ENCODE peak calls at places on chromosome 6, in nine cellular contexts. E is cardiac fibroblast; H is GM13977; L is NCI-H2227 treated with DMSO at 0.1 percent for 48 hours; I is cardiac muscle cell; C is kidney tubule cell; B is left colon; K is effector memory CD8-positive, alpha-beta T cell; U is pons. J is an unnamed sample.

GRCh38 chr6:3073382-3073781 is 5.1 kb downstream of the RIPK1 start:
- DNase-seq in E (no peak), H (no peak), L (no peak), I (no peak), C (no peak), B (no peak), K (no peak), U (no peak), J (no peak)

GRCh38 chr6:170031096-170031471 is 259.8 kb downstream of the DLL1 start:
- DNase-seq in E (no peak), H (no peak), L (no peak), I (no peak), C (no peak), B (no peak), K (no peak), U (no peak), J (no peak)

GRCh38 chr6:33205172-33206026 is 944 bp downstream of the HSD17B8 start:
- DNase-seq in E (no peak), H (peak; percentile 53), L (no peak), I (no peak), C (peak; percentile 87), B (no peak), K (no peak), U (no peak), J (no peak)

GRCh38 chr6:3209114-3210023 is 18.1 kb downstream of the TUBB2B start:
- DNase-seq in E (peak; percentile 93), H (no peak), L (peak; percentile 87), I (peak; percentile 68), C (peak; percentile 96), B (peak; percentile 58), K (no peak), U (no peak), J (no peak)

GRCh38 chr6:153117986-153118886 is 12.8 kb downstream of the RGS17 start:
- DNase-seq in E (peak; percentile 32), H (peak; percentile 41), L (no peak), I (no peak), C (peak; percentile 89), B (no peak), K (no peak), U (no peak), J (no peak)

GRCh38 chr6:119346450-119346849 is 3.1 kb downstream of the MAN1A1 start:
- DNase-seq in E (no peak), H (no peak), L (no peak), I (no peak), C (peak; percentile 10), B (no peak), K (no peak), U (no peak), J (no peak)

GRCh38 chr6:113102761-113103160 is 754.4 kb upstream of the MARCKS start:
- DNase-seq in E (peak; percentile 54), H (no peak), L (no peak), I (no peak), C (no peak), B (no peak), K (no peak), U (no peak), J (no peak)

GRCh38 chr6:138454976-138455706 is 44.2 kb downstream of the NHSL1 start:
- DNase-seq in E (no peak), H (peak; percentile 33), L (no peak), I (no peak), C (peak; percentile 85), B (peak; percentile 80), K (peak; percentile 49), U (no peak), J (no peak)

GRCh38 chr6:122322824-122323223 is 76.6 kb upstream of the HSF2 start:
- DNase-seq in E (peak; percentile 32), H (no peak), L (peak; percentile 42), I (no peak), C (peak; percentile 9), B (no peak), K (no peak), U (no peak), J (no peak)

GRCh38 chr6:37319156-37319555 is 34.6 kb upstream of the RNF8 start:
- DNase-seq in E (no peak), H (no peak), L (no peak), I (no peak), C (no peak), B (no peak), K (no peak), U (no peak), J (no peak)

GRCh38 chr6:84652356-84653026 is 111.9 kb downstream of the TBX18 start:
- DNase-seq in E (peak; percentile 95), H (no peak), L (no peak), I (no peak), C (peak; percentile 85), B (no peak), K (no peak), U (no peak), J (no peak)

GRCh38 chr6:1131285-1132079 is 180.4 kb upstream of the FOXQ1 start:
- DNase-seq in E (peak; percentile 0), H (no peak), L (no peak), I (peak; percentile 30), C (peak; percentile 97), B (no peak), K (no peak), U (no peak), J (no peak)

GRCh38 chr6:17059820-17060219 is 42.0 kb upstream of the STMND1 start:
- DNase-seq in E (no peak), H (no peak), L (no peak), I (no peak), C (no peak), B (no peak), K (no peak), U (no peak), J (no peak)

GRCh38 chr6:81614292-81614691 is 138.2 kb downstream of the TENT5A start:
- DNase-seq in E (peak; percentile 42), H (no peak), L (no peak), I (peak; percentile 5), C (no peak), B (peak; percentile 44), K (no peak), U (no peak), J (no peak)

GRCh38 chr6:39276379-39276995 is 37.7 kb downstream of the KCNK17 start:
- DNase-seq in E (no peak), H (no peak), L (no peak), I (no peak), C (no peak), B (peak; percentile 42), K (no peak), U (no peak), J (no peak)

GRCh38 chr6:42845327-42845694 is 34.1 kb upstream of the RPL7L1 start:
- DNase-seq in E (no peak), H (no peak), L (no peak), I (no peak), C (no peak), B (peak; percentile 56), K (no peak), U (no peak), J (no peak)

GRCh38 chr6:62429781-62430180 is 143.8 kb upstream of the KHDRBS2 start:
- DNase-seq in E (no peak), H (no peak), L (no peak), I (no peak), C (no peak), B (no peak), K (no peak), U (no peak), J (no peak)

GRCh38 chr6:121506761-121507754 is 71.6 kb downstream of the GJA1 start:
- DNase-seq in E (peak; percentile 68), H (no peak), L (no peak), I (peak; percentile 3), C (peak; percentile 51), B (no peak), K (no peak), U (no peak), J (no peak)

GRCh38 chr6:4809999-4810918 is 34.1 kb downstream of the CDYL start:
- DNase-seq in E (peak; percentile 65), H (no peak), L (no peak), I (no peak), C (peak; percentile 73), B (no peak), K (no peak), U (no peak), J (no peak)

GRCh38 chr6:53476979-53477378 is 67.9 kb downstream of the GCLC start:
- DNase-seq in E (no peak), H (no peak), L (no peak), I (no peak), C (no peak), B (no peak), K (no peak), U (no peak), J (no peak)

GRCh38 chr6:37011656-37012378 is 6.4 kb downstream of the FGD2 start:
- DNase-seq in E (peak; percentile 53), H (no peak), L (no peak), I (no peak), C (no peak), B (no peak), K (no peak), U (no peak), J (no peak)

GRCh38 chr6:139126255-139126654 is 8.6 kb upstream of the HECA start:
- DNase-seq in E (peak; percentile 86), H (no peak), L (no peak), I (no peak), C (peak; percentile 10), B (no peak), K (no peak), U (no peak), J (no peak)

GRCh38 chr6:88983532-88983931 is 20.1 kb upstream of the RNGTT start:
- DNase-seq in E (peak; percentile 77), H (no peak), L (peak; percentile 26), I (peak; percentile 48), C (peak; percentile 42), B (no peak), K (no peak), U (no peak), J (peak; percentile 25)

GRCh38 chr6:132466952-132467351 is 46.0 kb downstream of the STX7 start:
- DNase-seq in E (peak; percentile 51), H (no peak), L (no peak), I (no peak), C (peak; percentile 5), B (no peak), K (no peak), U (no peak), J (no peak)

J was measured in nephron progenitor cell.